ENCODE peak calls at places on chromosomes 4 and X, in four cellular contexts. One of them, this sample, is unnamed.

GRCh38 chr4:6727081-6727942 is 11.3 kb downstream of the BLOC1S4 start:
- DNase-seq in progenitor cell of endocrine pancreas: no peak
- DNase-seq in AG08396: no peak
- DNase-seq in AG10803: peak; percentile 62
- DNase-seq in this sample: peak; percentile 68

GRCh38 chr4:118849867-118850812 is 14.2 kb upstream of the SEC24D start:
- DNase-seq in progenitor cell of endocrine pancreas: no peak
- DNase-seq in AG08396: no peak
- DNase-seq in AG10803: no peak
- DNase-seq in this sample: peak; percentile 16

GRCh38 chr4:102439835-102440234 is 61.3 kb upstream of the NFKB1 start:
- DNase-seq in progenitor cell of endocrine pancreas: no peak
- DNase-seq in AG08396: peak; percentile 53
- DNase-seq in AG10803: peak; percentile 92
- DNase-seq in this sample: peak; percentile 13

GRCh38 chrX:13923845-13924244 is 105.8 kb downstream of the GEMIN8 start:
- DNase-seq in progenitor cell of endocrine pancreas: no peak
- DNase-seq in AG08396: no peak
- DNase-seq in AG10803: no peak
- DNase-seq in this sample: no peak

GRCh38 chrX:123361371-123361770 is 177.3 kb downstream of the GRIA3 start:
- DNase-seq in progenitor cell of endocrine pancreas: no peak
- DNase-seq in AG08396: no peak
- DNase-seq in AG10803: no peak
- DNase-seq in this sample: no peak

GRCh38 chr4:74814052-74814451 is 19.7 kb upstream of the BTC start:
- DNase-seq in progenitor cell of endocrine pancreas: no peak
- DNase-seq in AG08396: no peak
- DNase-seq in AG10803: no peak
- DNase-seq in this sample: no peak

GRCh38 chr4:15955670-15956069 is 7.3 kb downstream of the FGFBP2 start:
- DNase-seq in progenitor cell of endocrine pancreas: no peak
- DNase-seq in AG08396: peak; percentile 14
- DNase-seq in AG10803: no peak
- DNase-seq in this sample: no peak

GRCh38 chr4:37908488-37909343 is 17.8 kb downstream of the TBC1D1 start:
- DNase-seq in progenitor cell of endocrine pancreas: no peak
- DNase-seq in AG08396: peak; percentile 45
- DNase-seq in AG10803: no peak
- DNase-seq in this sample: peak; percentile 28

GRCh38 chr4:55175779-55176231 is 50.4 kb upstream of the KDR start:
- DNase-seq in progenitor cell of endocrine pancreas: no peak
- DNase-seq in AG08396: peak; percentile 53
- DNase-seq in AG10803: peak; percentile 76
- DNase-seq in this sample: peak; percentile 29

GRCh38 chr4:52001616-52002015 is 18.5 kb downstream of the LRRC66 start:
- DNase-seq in progenitor cell of endocrine pancreas: no peak
- DNase-seq in AG08396: no peak
- DNase-seq in AG10803: no peak
- DNase-seq in this sample: no peak

GRCh38 chr4:22712105-22712504 is 19.4 kb downstream of the GBA3 start:
- DNase-seq in progenitor cell of endocrine pancreas: no peak
- DNase-seq in AG08396: no peak
- DNase-seq in AG10803: no peak
- DNase-seq in this sample: no peak

GRCh38 chr4:56653461-56654237 is 27.4 kb downstream of the HOPX start:
- DNase-seq in progenitor cell of endocrine pancreas: no peak
- DNase-seq in AG08396: no peak
- DNase-seq in AG10803: no peak
- DNase-seq in this sample: peak; percentile 33

GRCh38 chrX:150680974-150681373 is 12.2 kb upstream of the MTMR1 start:
- DNase-seq in progenitor cell of endocrine pancreas: no peak
- DNase-seq in AG08396: no peak
- DNase-seq in AG10803: no peak
- DNase-seq in this sample: no peak

GRCh38 chr4:213971-214370 is 89.7 kb downstream of the ZNF718 start:
- DNase-seq in progenitor cell of endocrine pancreas: no peak
- DNase-seq in AG08396: no peak
- DNase-seq in AG10803: no peak
- DNase-seq in this sample: no peak

GRCh38 chr4:159018062-159018629 is 84.7 kb upstream of the RAPGEF2 start:
- DNase-seq in progenitor cell of endocrine pancreas: no peak
- DNase-seq in AG08396: no peak
- DNase-seq in AG10803: no peak
- DNase-seq in this sample: no peak

GRCh38 chr4:609400-610050 is 15.8 kb upstream of the PDE6B start:
- DNase-seq in progenitor cell of endocrine pancreas: no peak
- DNase-seq in AG08396: no peak
- DNase-seq in AG10803: no peak
- DNase-seq in this sample: no peak

GRCh38 chrX:110044531-110045249 is 41.8 kb downstream of the TMEM164 start:
- DNase-seq in progenitor cell of endocrine pancreas: no peak
- DNase-seq in AG08396: no peak
- DNase-seq in AG10803: no peak
- DNase-seq in this sample: no peak

GRCh38 chrX:10971759-10972158 is 139.4 kb upstream of the HCCS start:
- DNase-seq in progenitor cell of endocrine pancreas: no peak
- DNase-seq in AG08396: no peak
- DNase-seq in AG10803: no peak
- DNase-seq in this sample: no peak

GRCh38 chrX:24387724-24388123 is 27.3 kb downstream of the SUPT20HL1 start:
- DNase-seq in progenitor cell of endocrine pancreas: no peak
- DNase-seq in AG08396: no peak
- DNase-seq in AG10803: no peak
- DNase-seq in this sample: no peak

GRCh38 chr4:2712261-2712842 is 43.8 kb downstream of the TNIP2 start:
- DNase-seq in progenitor cell of endocrine pancreas: no peak
- DNase-seq in AG08396: peak; percentile 4
- DNase-seq in AG10803: no peak
- DNase-seq in this sample: no peak

GRCh38 chr4:106809083-106809482 is 227.0 kb downstream of the DKK2 start:
- DNase-seq in progenitor cell of endocrine pancreas: no peak
- DNase-seq in AG08396: peak; percentile 5
- DNase-seq in AG10803: peak; percentile 73
- DNase-seq in this sample: no peak

GRCh38 chrX:41720125-41720780 is 3.7 kb upstream of the GPR82 start:
- DNase-seq in progenitor cell of endocrine pancreas: no peak
- DNase-seq in AG08396: peak; percentile 9
- DNase-seq in AG10803: no peak
- DNase-seq in this sample: no peak

GRCh38 chrX:147573266-147573665 is 338.5 kb upstream of the FMR1 start:
- DNase-seq in progenitor cell of endocrine pancreas: no peak
- DNase-seq in AG08396: no peak
- DNase-seq in AG10803: no peak
- DNase-seq in this sample: no peak

GRCh38 chrX:155966876-155967275 is 30.6 kb upstream of the IL9R start:
- DNase-seq in progenitor cell of endocrine pancreas: no peak
- DNase-seq in AG08396: no peak
- DNase-seq in AG10803: no peak
- DNase-seq in this sample: peak; percentile 22